ENCODE peak calls at places on chromosome 16, in four cellular contexts. One of them, this sample, is unnamed.
A peak's percentile ranks its signal among the peaks of the same experiment; 100 is the strongest.

GRCh38 chr16:2874032-2874431 is 9.0 kb upstream of the FLYWCH2 start:
- DNase-seq in glomerular endothelial cell: no peak
- DNase-seq in cerebellum: no peak
- DNase-seq in activated CD8-positive, alpha-beta T cell treated with anti-CD3 and anti-CD28 coated beads, Interleukin-2, amount 10 ng/mL, durations not matched to agents 7 days and 5 days: no peak
- DNase-seq in this sample: no peak

GRCh38 chr16:74020086-74020670 is 276.4 kb upstream of the PSMD7 start:
- DNase-seq in activated CD8-positive, alpha-beta T cell treated with anti-CD3 and anti-CD28 coated beads, Interleukin-2, amount 10 ng/mL, durations not matched to agents 7 days and 5 days: no peak
- DNase-seq in glomerular endothelial cell: no peak
- DNase-seq in cerebellum: no peak
- DNase-seq in this sample: no peak

GRCh38 chr16:14202697-14203096 is 131.6 kb downstream of the MRTFB start:
- DNase-seq in activated CD8-positive, alpha-beta T cell treated with anti-CD3 and anti-CD28 coated beads, Interleukin-2, amount 10 ng/mL, durations not matched to agents 7 days and 5 days: no peak
- DNase-seq in cerebellum: no peak
- DNase-seq in glomerular endothelial cell: no peak
- DNase-seq in this sample: no peak

GRCh38 chr16:88906535-88907105 is 40.2 kb upstream of the PABPN1L start:
- DNase-seq in activated CD8-positive, alpha-beta T cell treated with anti-CD3 and anti-CD28 coated beads, Interleukin-2, amount 10 ng/mL, durations not matched to agents 7 days and 5 days: no peak
- DNase-seq in cerebellum: no peak
- DNase-seq in glomerular endothelial cell: no peak
- DNase-seq in this sample: no peak

GRCh38 chr16:2836646-2837508 is 6.8 kb downstream of the ZG16B start:
- DNase-seq in cerebellum: no peak
- DNase-seq in activated CD8-positive, alpha-beta T cell treated with anti-CD3 and anti-CD28 coated beads, Interleukin-2, amount 10 ng/mL, durations not matched to agents 7 days and 5 days: no peak
- DNase-seq in glomerular endothelial cell: no peak
- DNase-seq in this sample: no peak

GRCh38 chr16:70468776-70469525 is 14.6 kb downstream of the FCSK start:
- DNase-seq in cerebellum: no peak
- DNase-seq in glomerular endothelial cell: no peak
- DNase-seq in activated CD8-positive, alpha-beta T cell treated with anti-CD3 and anti-CD28 coated beads, Interleukin-2, amount 10 ng/mL, durations not matched to agents 7 days and 5 days: no peak
- DNase-seq in this sample: no peak

GRCh38 chr16:9092963-9093477 is 1.6 kb downstream of the HAPSTR1 start:
- DNase-seq in activated CD8-positive, alpha-beta T cell treated with anti-CD3 and anti-CD28 coated beads, Interleukin-2, amount 10 ng/mL, durations not matched to agents 7 days and 5 days: peak; percentile 57
- DNase-seq in glomerular endothelial cell: no peak
- DNase-seq in cerebellum: no peak
- DNase-seq in this sample: no peak

GRCh38 chr16:72848759-72849664 is 198.9 kb downstream of the ZFHX3 start:
- DNase-seq in glomerular endothelial cell: no peak
- DNase-seq in activated CD8-positive, alpha-beta T cell treated with anti-CD3 and anti-CD28 coated beads, Interleukin-2, amount 10 ng/mL, durations not matched to agents 7 days and 5 days: no peak
- DNase-seq in cerebellum: peak; percentile 75
- DNase-seq in this sample: peak; percentile 65

GRCh38 chr16:626787-627457 is 3.9 kb upstream of the WFIKKN1 start:
- DNase-seq in cerebellum: no peak
- DNase-seq in activated CD8-positive, alpha-beta T cell treated with anti-CD3 and anti-CD28 coated beads, Interleukin-2, amount 10 ng/mL, durations not matched to agents 7 days and 5 days: no peak
- DNase-seq in glomerular endothelial cell: peak; percentile 42
- DNase-seq in this sample: no peak

This sample was measured in retina.